ENCODE peak calls at places on chromosomes 5 and 9, in ten cellular contexts. O is NCI-H2171 treated with DMSO at 0.1 percent for 48 hours; U is activated CD8-positive, alpha-beta memory T cell treated with anti-CD3 and anti-CD28 coated beads for 24 hours; D is mesendoderm; G is NT2/D1; F is germinal center; R is non-pigmented ciliary epithelial cell; J is NCI-H1436; Y is H54; V is LHCN-M2. H is an unnamed sample.

GRCh38 chr5:114018178-114018577 is 343.7 kb upstream of the KCNN2 start:
- DNase-seq in O (no peak), U (no peak), D (peak), G (peak), F (no peak), R (no peak), J (no peak), Y (no peak), V (no peak), H (no peak)

GRCh38 chr5:149940077-149940574 is 4.5 kb downstream of the PDE6A start:
- DNase-seq in O (no peak), U (no peak), D (no peak), G (no peak), F (no peak), R (no peak), J (no peak), Y (no peak), V (no peak), H (no peak)

GRCh38 chr9:122347348-122348287 is 23.2 kb upstream of the PTGS1 start:
- DNase-seq in O (no peak), U (no peak), D (peak), G (no peak), F (peak), R (no peak), J (no peak), Y (no peak), V (no peak), H (no peak)

GRCh38 chr5:32443541-32444190 is 874 bp downstream of the ZFR start:
- DNase-seq in O (peak), U (no peak), D (peak), G (no peak), F (peak), R (no peak), J (no peak), Y (peak), V (peak), H (no peak)

GRCh38 chr5:159098285-159099048 is 1.2 kb downstream of the EBF1 start:
- DNase-seq in O (no peak), U (no peak), D (no peak), G (no peak), F (no peak), R (no peak), J (no peak), Y (no peak), V (no peak), H (no peak)

GRCh38 chr9:134253596-134254205 is 72.6 kb upstream of the RXRA start:
- DNase-seq in O (no peak), U (no peak), D (no peak), G (no peak), F (no peak), R (no peak), J (no peak), Y (no peak), V (peak), H (no peak)

GRCh38 chr5:169971780-169972179 is 8.5 kb downstream of the INSYN2B start:
- DNase-seq in O (no peak), U (no peak), D (no peak), G (no peak), F (no peak), R (no peak), J (no peak), Y (no peak), V (no peak), H (no peak)

GRCh38 chr9:97374811-97375210 is 37.1 kb upstream of the TDRD7 start:
- DNase-seq in O (no peak), U (no peak), D (no peak), G (no peak), F (no peak), R (no peak), J (no peak), Y (no peak), V (no peak), H (no peak)

GRCh38 chr5:80149161-80149609 is 106.7 kb downstream of the SERINC5 start:
- DNase-seq in O (no peak), U (peak), D (no peak), G (no peak), F (no peak), R (no peak), J (no peak), Y (no peak), V (no peak), H (peak)

GRCh38 chr5:8500426-8500825 is 631.5 kb downstream of the MTRR start:
- DNase-seq in O (no peak), U (no peak), D (no peak), G (no peak), F (no peak), R (no peak), J (no peak), Y (no peak), V (peak), H (no peak)

GRCh38 chr9:94824913-94825619 is 98.6 kb downstream of the AOPEP start:
- DNase-seq in O (no peak), U (no peak), D (peak), G (peak), F (no peak), R (no peak), J (no peak), Y (no peak), V (no peak), H (no peak)

GRCh38 chr5:139668064-139668880 is 20.1 kb downstream of the CXXC5 start:
- DNase-seq in O (no peak), U (peak), D (no peak), G (no peak), F (no peak), R (no peak), J (no peak), Y (no peak), V (peak), H (no peak)

GRCh38 chr5:141753971-141754713 is 72.1 kb upstream of the ARAP3 start:
- DNase-seq in O (peak), U (no peak), D (peak), G (no peak), F (peak), R (no peak), J (no peak), Y (peak), V (peak), H (no peak)

GRCh38 chr9:124078641-124079040 is 67.1 kb downstream of the LHX2 start:
- DNase-seq in O (no peak), U (no peak), D (peak), G (no peak), F (no peak), R (peak), J (no peak), Y (peak), V (peak), H (no peak)

H was measured in vagina.